ENCODE peak calls at places on chromosomes 5 and 9, in ten cellular contexts. One of them, this sample, is unnamed.

GRCh38 chr9:6014668-6015270 is 655 bp downstream of the RANBP6 start:
- DNase-seq in iPS-NIHi11: no peak
- DNase-seq in hippocampal formation: no peak
- DNase-seq in HT1080: peak
- DNase-seq in MM.1S: no peak
- DNase-seq in cardiac fibroblast: peak
- DNase-seq in AG08396: peak
- DNase-seq in NCI-H1092 treated with DMSO at 0.1 percent for 48 hours: no peak
- DNase-seq in stimulated activated naive CD4-positive, alpha-beta T cell treated with Interleukin-2 at 50 U/mL for 16 hours: no peak
- DNase-seq in non-pigmented ciliary epithelial cell: peak
- DNase-seq in this sample: no peak

GRCh38 chr5:27497491-27497890 is 459.1 kb upstream of the CDH9 start:
- DNase-seq in AG08396: no peak
- DNase-seq in iPS-NIHi11: no peak
- DNase-seq in non-pigmented ciliary epithelial cell: no peak
- DNase-seq in MM.1S: no peak
- DNase-seq in NCI-H1092 treated with DMSO at 0.1 percent for 48 hours: no peak
- DNase-seq in stimulated activated naive CD4-positive, alpha-beta T cell treated with Interleukin-2 at 50 U/mL for 16 hours: no peak
- DNase-seq in hippocampal formation: no peak
- DNase-seq in cardiac fibroblast: no peak
- DNase-seq in HT1080: no peak
- DNase-seq in this sample: no peak

GRCh38 chr9:131618071-131618479 is 72.8 kb downstream of the PRRT1B start:
- DNase-seq in HT1080: no peak
- DNase-seq in hippocampal formation: no peak
- DNase-seq in iPS-NIHi11: no peak
- DNase-seq in cardiac fibroblast: peak
- DNase-seq in AG08396: no peak
- DNase-seq in stimulated activated naive CD4-positive, alpha-beta T cell treated with Interleukin-2 at 50 U/mL for 16 hours: no peak
- DNase-seq in NCI-H1092 treated with DMSO at 0.1 percent for 48 hours: no peak
- DNase-seq in non-pigmented ciliary epithelial cell: no peak
- DNase-seq in MM.1S: no peak
- DNase-seq in this sample: peak

GRCh38 chr9:87610200-87611155 is 112.8 kb downstream of the DAPK1 start:
- DNase-seq in MM.1S: no peak
- DNase-seq in stimulated activated naive CD4-positive, alpha-beta T cell treated with Interleukin-2 at 50 U/mL for 16 hours: no peak
- DNase-seq in hippocampal formation: no peak
- DNase-seq in NCI-H1092 treated with DMSO at 0.1 percent for 48 hours: no peak
- DNase-seq in iPS-NIHi11: no peak
- DNase-seq in non-pigmented ciliary epithelial cell: no peak
- DNase-seq in AG08396: no peak
- DNase-seq in HT1080: no peak
- DNase-seq in cardiac fibroblast: peak
- DNase-seq in this sample: no peak

GRCh38 chr9:17731308-17731707 is 152.4 kb downstream of the SH3GL2 start:
- DNase-seq in NCI-H1092 treated with DMSO at 0.1 percent for 48 hours: no peak
- DNase-seq in AG08396: no peak
- DNase-seq in non-pigmented ciliary epithelial cell: no peak
- DNase-seq in HT1080: no peak
- DNase-seq in MM.1S: no peak
- DNase-seq in hippocampal formation: no peak
- DNase-seq in iPS-NIHi11: no peak
- DNase-seq in cardiac fibroblast: no peak
- DNase-seq in stimulated activated naive CD4-positive, alpha-beta T cell treated with Interleukin-2 at 50 U/mL for 16 hours: no peak
- DNase-seq in this sample: no peak

GRCh38 chr5:129820-130219 is 37.9 kb downstream of the PLEKHG4B start:
- DNase-seq in iPS-NIHi11: no peak
- DNase-seq in hippocampal formation: no peak
- DNase-seq in HT1080: no peak
- DNase-seq in stimulated activated naive CD4-positive, alpha-beta T cell treated with Interleukin-2 at 50 U/mL for 16 hours: no peak
- DNase-seq in MM.1S: no peak
- DNase-seq in NCI-H1092 treated with DMSO at 0.1 percent for 48 hours: no peak
- DNase-seq in non-pigmented ciliary epithelial cell: peak
- DNase-seq in cardiac fibroblast: peak
- DNase-seq in AG08396: peak
- DNase-seq in this sample: no peak

GRCh38 chr9:113275147-113276131 is at the start of the genes CDC26 and PRPF4:
- DNase-seq in HT1080: peak
- DNase-seq in stimulated activated naive CD4-positive, alpha-beta T cell treated with Interleukin-2 at 50 U/mL for 16 hours: peak
- DNase-seq in hippocampal formation: peak
- DNase-seq in non-pigmented ciliary epithelial cell: peak
- DNase-seq in iPS-NIHi11: peak
- DNase-seq in cardiac fibroblast: peak
- DNase-seq in NCI-H1092 treated with DMSO at 0.1 percent for 48 hours: peak
- DNase-seq in AG08396: peak
- DNase-seq in MM.1S: peak
- DNase-seq in this sample: peak

GRCh38 chr5:1011226-1011631 is 2.6 kb downstream of the NKD2 start:
- DNase-seq in iPS-NIHi11: peak
- DNase-seq in HT1080: peak
- DNase-seq in stimulated activated naive CD4-positive, alpha-beta T cell treated with Interleukin-2 at 50 U/mL for 16 hours: peak
- DNase-seq in cardiac fibroblast: no peak
- DNase-seq in MM.1S: peak
- DNase-seq in hippocampal formation: no peak
- DNase-seq in AG08396: no peak
- DNase-seq in non-pigmented ciliary epithelial cell: no peak
- DNase-seq in NCI-H1092 treated with DMSO at 0.1 percent for 48 hours: peak
- DNase-seq in this sample: peak

GRCh38 chr9:78713746-78714405 is 417.0 kb downstream of the PSAT1 start:
- DNase-seq in non-pigmented ciliary epithelial cell: no peak
- DNase-seq in cardiac fibroblast: peak
- DNase-seq in stimulated activated naive CD4-positive, alpha-beta T cell treated with Interleukin-2 at 50 U/mL for 16 hours: no peak
- DNase-seq in MM.1S: peak
- DNase-seq in AG08396: no peak
- DNase-seq in iPS-NIHi11: no peak
- DNase-seq in HT1080: peak
- DNase-seq in hippocampal formation: no peak
- DNase-seq in NCI-H1092 treated with DMSO at 0.1 percent for 48 hours: no peak
- DNase-seq in this sample: peak

GRCh38 chr9:83622814-83623633 is at the start of gene IDNK:
- DNase-seq in cardiac fibroblast: peak
- DNase-seq in AG08396: peak
- DNase-seq in hippocampal formation: peak
- DNase-seq in MM.1S: peak
- DNase-seq in non-pigmented ciliary epithelial cell: no peak
- DNase-seq in stimulated activated naive CD4-positive, alpha-beta T cell treated with Interleukin-2 at 50 U/mL for 16 hours: peak
- DNase-seq in NCI-H1092 treated with DMSO at 0.1 percent for 48 hours: peak
- DNase-seq in iPS-NIHi11: peak
- DNase-seq in HT1080: peak
- DNase-seq in this sample: peak

GRCh38 chr5:97229688-97230285 is 46.7 kb upstream of the RIOK2 start:
- DNase-seq in AG08396: no peak
- DNase-seq in hippocampal formation: no peak
- DNase-seq in iPS-NIHi11: no peak
- DNase-seq in MM.1S: no peak
- DNase-seq in NCI-H1092 treated with DMSO at 0.1 percent for 48 hours: no peak
- DNase-seq in non-pigmented ciliary epithelial cell: no peak
- DNase-seq in cardiac fibroblast: peak
- DNase-seq in HT1080: no peak
- DNase-seq in stimulated activated naive CD4-positive, alpha-beta T cell treated with Interleukin-2 at 50 U/mL for 16 hours: no peak
- DNase-seq in this sample: no peak

GRCh38 chr9:132214027-132214622 is 52.3 kb downstream of the NTNG2 start:
- DNase-seq in non-pigmented ciliary epithelial cell: peak
- DNase-seq in hippocampal formation: peak
- DNase-seq in MM.1S: no peak
- DNase-seq in cardiac fibroblast: peak
- DNase-seq in iPS-NIHi11: peak
- DNase-seq in NCI-H1092 treated with DMSO at 0.1 percent for 48 hours: peak
- DNase-seq in stimulated activated naive CD4-positive, alpha-beta T cell treated with Interleukin-2 at 50 U/mL for 16 hours: no peak
- DNase-seq in AG08396: peak
- DNase-seq in HT1080: peak
- DNase-seq in this sample: peak

GRCh38 chr9:15142903-15143534 is 164.0 kb downstream of the TTC39B start:
- DNase-seq in MM.1S: peak
- DNase-seq in iPS-NIHi11: peak
- DNase-seq in stimulated activated naive CD4-positive, alpha-beta T cell treated with Interleukin-2 at 50 U/mL for 16 hours: no peak
- DNase-seq in NCI-H1092 treated with DMSO at 0.1 percent for 48 hours: peak
- DNase-seq in HT1080: peak
- DNase-seq in cardiac fibroblast: peak
- DNase-seq in AG08396: peak
- DNase-seq in non-pigmented ciliary epithelial cell: peak
- DNase-seq in hippocampal formation: no peak
- DNase-seq in this sample: peak

GRCh38 chr9:78973906-78974305 is 597.9 kb upstream of the TLE4 start:
- DNase-seq in AG08396: no peak
- DNase-seq in MM.1S: peak
- DNase-seq in non-pigmented ciliary epithelial cell: peak
- DNase-seq in cardiac fibroblast: peak
- DNase-seq in iPS-NIHi11: no peak
- DNase-seq in stimulated activated naive CD4-positive, alpha-beta T cell treated with Interleukin-2 at 50 U/mL for 16 hours: no peak
- DNase-seq in HT1080: peak
- DNase-seq in NCI-H1092 treated with DMSO at 0.1 percent for 48 hours: peak
- DNase-seq in hippocampal formation: no peak
- DNase-seq in this sample: peak

GRCh38 chr9:3001311-3001710 is 157.4 kb upstream of the PUM3 start:
- DNase-seq in cardiac fibroblast: no peak
- DNase-seq in MM.1S: no peak
- DNase-seq in hippocampal formation: no peak
- DNase-seq in NCI-H1092 treated with DMSO at 0.1 percent for 48 hours: no peak
- DNase-seq in stimulated activated naive CD4-positive, alpha-beta T cell treated with Interleukin-2 at 50 U/mL for 16 hours: no peak
- DNase-seq in HT1080: no peak
- DNase-seq in AG08396: no peak
- DNase-seq in non-pigmented ciliary epithelial cell: no peak
- DNase-seq in iPS-NIHi11: no peak
- DNase-seq in this sample: no peak

GRCh38 chr5:126464959-126465358 is 41.8 kb downstream of the GRAMD2B start:
- DNase-seq in hippocampal formation: no peak
- DNase-seq in stimulated activated naive CD4-positive, alpha-beta T cell treated with Interleukin-2 at 50 U/mL for 16 hours: no peak
- DNase-seq in MM.1S: no peak
- DNase-seq in NCI-H1092 treated with DMSO at 0.1 percent for 48 hours: no peak
- DNase-seq in iPS-NIHi11: no peak
- DNase-seq in HT1080: no peak
- DNase-seq in non-pigmented ciliary epithelial cell: no peak
- DNase-seq in cardiac fibroblast: no peak
- DNase-seq in AG08396: no peak
- DNase-seq in this sample: peak

GRCh38 chr5:126472538-126472889 is 49.3 kb downstream of the GRAMD2B start:
- DNase-seq in MM.1S: no peak
- DNase-seq in NCI-H1092 treated with DMSO at 0.1 percent for 48 hours: no peak
- DNase-seq in cardiac fibroblast: no peak
- DNase-seq in AG08396: no peak
- DNase-seq in HT1080: no peak
- DNase-seq in hippocampal formation: no peak
- DNase-seq in non-pigmented ciliary epithelial cell: no peak
- DNase-seq in iPS-NIHi11: no peak
- DNase-seq in stimulated activated naive CD4-positive, alpha-beta T cell treated with Interleukin-2 at 50 U/mL for 16 hours: no peak
- DNase-seq in this sample: no peak

GRCh38 chr9:82144803-82145202 is 156.2 kb downstream of the SPATA31D1 start:
- DNase-seq in cardiac fibroblast: no peak
- DNase-seq in stimulated activated naive CD4-positive, alpha-beta T cell treated with Interleukin-2 at 50 U/mL for 16 hours: no peak
- DNase-seq in AG08396: no peak
- DNase-seq in iPS-NIHi11: no peak
- DNase-seq in MM.1S: no peak
- DNase-seq in hippocampal formation: no peak
- DNase-seq in NCI-H1092 treated with DMSO at 0.1 percent for 48 hours: no peak
- DNase-seq in HT1080: no peak
- DNase-seq in non-pigmented ciliary epithelial cell: no peak
- DNase-seq in this sample: no peak

GRCh38 chr9:278651-279050 is 64.0 kb downstream of the DOCK8 start:
- DNase-seq in hippocampal formation: no peak
- DNase-seq in cardiac fibroblast: no peak
- DNase-seq in iPS-NIHi11: no peak
- DNase-seq in stimulated activated naive CD4-positive, alpha-beta T cell treated with Interleukin-2 at 50 U/mL for 16 hours: peak
- DNase-seq in MM.1S: no peak
- DNase-seq in HT1080: peak
- DNase-seq in non-pigmented ciliary epithelial cell: no peak
- DNase-seq in NCI-H1092 treated with DMSO at 0.1 percent for 48 hours: no peak
- DNase-seq in AG08396: no peak
- DNase-seq in this sample: no peak

GRCh38 chr9:33719581-33720374 is 75.6 kb upstream of the PRSS3 start:
- DNase-seq in hippocampal formation: no peak
- DNase-seq in MM.1S: peak
- DNase-seq in AG08396: no peak
- DNase-seq in iPS-NIHi11: peak
- DNase-seq in NCI-H1092 treated with DMSO at 0.1 percent for 48 hours: no peak
- DNase-seq in non-pigmented ciliary epithelial cell: no peak
- DNase-seq in cardiac fibroblast: peak
- DNase-seq in HT1080: no peak
- DNase-seq in stimulated activated naive CD4-positive, alpha-beta T cell treated with Interleukin-2 at 50 U/mL for 16 hours: peak
- DNase-seq in this sample: peak

GRCh38 chr9:136156216-136157120 is 37.8 kb upstream of the TMEM250 start:
- DNase-seq in NCI-H1092 treated with DMSO at 0.1 percent for 48 hours: no peak
- DNase-seq in HT1080: no peak
- DNase-seq in AG08396: no peak
- DNase-seq in iPS-NIHi11: no peak
- DNase-seq in stimulated activated naive CD4-positive, alpha-beta T cell treated with Interleukin-2 at 50 U/mL for 16 hours: no peak
- DNase-seq in cardiac fibroblast: no peak
- DNase-seq in MM.1S: no peak
- DNase-seq in hippocampal formation: no peak
- DNase-seq in non-pigmented ciliary epithelial cell: no peak
- DNase-seq in this sample: no peak

GRCh38 chr9:3903906-3904305 is 378.1 kb upstream of the RFX3 start:
- DNase-seq in MM.1S: no peak
- DNase-seq in non-pigmented ciliary epithelial cell: no peak
- DNase-seq in hippocampal formation: no peak
- DNase-seq in AG08396: no peak
- DNase-seq in HT1080: no peak
- DNase-seq in NCI-H1092 treated with DMSO at 0.1 percent for 48 hours: no peak
- DNase-seq in cardiac fibroblast: no peak
- DNase-seq in stimulated activated naive CD4-positive, alpha-beta T cell treated with Interleukin-2 at 50 U/mL for 16 hours: no peak
- DNase-seq in iPS-NIHi11: no peak
- DNase-seq in this sample: no peak

GRCh38 chr5:17898766-17899165 is 264.5 kb downstream of the TAF11L14 start:
- DNase-seq in iPS-NIHi11: no peak
- DNase-seq in cardiac fibroblast: no peak
- DNase-seq in NCI-H1092 treated with DMSO at 0.1 percent for 48 hours: no peak
- DNase-seq in stimulated activated naive CD4-positive, alpha-beta T cell treated with Interleukin-2 at 50 U/mL for 16 hours: no peak
- DNase-seq in non-pigmented ciliary epithelial cell: no peak
- DNase-seq in HT1080: no peak
- DNase-seq in MM.1S: no peak
- DNase-seq in hippocampal formation: no peak
- DNase-seq in AG08396: no peak
- DNase-seq in this sample: peak

GRCh38 chr9:112815868-112816267 is 65.3 kb downstream of the SNX30 start:
- DNase-seq in cardiac fibroblast: no peak
- DNase-seq in non-pigmented ciliary epithelial cell: no peak
- DNase-seq in HT1080: no peak
- DNase-seq in MM.1S: no peak
- DNase-seq in AG08396: no peak
- DNase-seq in iPS-NIHi11: no peak
- DNase-seq in hippocampal formation: no peak
- DNase-seq in stimulated activated naive CD4-positive, alpha-beta T cell treated with Interleukin-2 at 50 U/mL for 16 hours: no peak
- DNase-seq in NCI-H1092 treated with DMSO at 0.1 percent for 48 hours: no peak
- DNase-seq in this sample: no peak

GRCh38 chr5:178201927-178202235 is 2.5 kb upstream of the HNRNPAB start:
- DNase-seq in non-pigmented ciliary epithelial cell: no peak
- DNase-seq in NCI-H1092 treated with DMSO at 0.1 percent for 48 hours: no peak
- DNase-seq in iPS-NIHi11: no peak
- DNase-seq in cardiac fibroblast: no peak
- DNase-seq in HT1080: no peak
- DNase-seq in stimulated activated naive CD4-positive, alpha-beta T cell treated with Interleukin-2 at 50 U/mL for 16 hours: no peak
- DNase-seq in AG08396: no peak
- DNase-seq in hippocampal formation: no peak
- DNase-seq in MM.1S: no peak
- DNase-seq in this sample: no peak

GRCh38 chr9:95771556-95772280 is 103.8 kb upstream of the ERCC6L2 start:
- DNase-seq in iPS-NIHi11: no peak
- DNase-seq in MM.1S: no peak
- DNase-seq in cardiac fibroblast: peak
- DNase-seq in non-pigmented ciliary epithelial cell: no peak
- DNase-seq in hippocampal formation: no peak
- DNase-seq in NCI-H1092 treated with DMSO at 0.1 percent for 48 hours: no peak
- DNase-seq in AG08396: no peak
- DNase-seq in HT1080: no peak
- DNase-seq in stimulated activated naive CD4-positive, alpha-beta T cell treated with Interleukin-2 at 50 U/mL for 16 hours: no peak
- DNase-seq in this sample: no peak

GRCh38 chr9:91863469-91863868 is 86.6 kb downstream of the ROR2 start:
- DNase-seq in NCI-H1092 treated with DMSO at 0.1 percent for 48 hours: no peak
- DNase-seq in stimulated activated naive CD4-positive, alpha-beta T cell treated with Interleukin-2 at 50 U/mL for 16 hours: no peak
- DNase-seq in non-pigmented ciliary epithelial cell: no peak
- DNase-seq in MM.1S: no peak
- DNase-seq in AG08396: no peak
- DNase-seq in iPS-NIHi11: no peak
- DNase-seq in HT1080: no peak
- DNase-seq in cardiac fibroblast: no peak
- DNase-seq in hippocampal formation: no peak
- DNase-seq in this sample: no peak

GRCh38 chr5:78359831-78360673 is at the start of gene SCAMP1:
- DNase-seq in AG08396: peak
- DNase-seq in iPS-NIHi11: peak
- DNase-seq in hippocampal formation: peak
- DNase-seq in stimulated activated naive CD4-positive, alpha-beta T cell treated with Interleukin-2 at 50 U/mL for 16 hours: peak
- DNase-seq in MM.1S: peak
- DNase-seq in non-pigmented ciliary epithelial cell: peak
- DNase-seq in HT1080: peak
- DNase-seq in NCI-H1092 treated with DMSO at 0.1 percent for 48 hours: peak
- DNase-seq in cardiac fibroblast: peak
- DNase-seq in this sample: peak

This sample was measured in COR-L47.